ENCODE peak calls at places on chromosomes 3 and 15, in six cellular contexts. Q is GM12878, M is HepG2, V is H1, A is GM12891, E is K562. X is an unnamed sample.

GRCh38 chr3:149559989-149560388 is 85.5 kb downstream of the TM4SF4 start:
- DNase-seq in Q (no peak), M (no peak), V (no peak), A (no peak), E (no peak), X (no peak)

GRCh38 chr3:181133832-181134231 is 144.3 kb upstream of the DNAJC19 start:
- DNase-seq in Q (no peak), M (no peak), V (no peak), A (no peak), E (no peak), X (no peak)

GRCh38 chr3:8504611-8504973 is 3.0 kb downstream of the LMCD1 start:
- DNase-seq in Q (no peak), M (no peak), V (no peak), A (no peak), E (no peak), X (no peak)

GRCh38 chr3:31917303-31917903 is 63.7 kb downstream of the OSBPL10 start:
- DNase-seq in Q (peak; percentile 15), M (no peak), V (no peak), A (peak; percentile 12), E (no peak), X (no peak)

GRCh38 chr3:152269423-152270144 is 855 bp downstream of the MBNL1 start:
- DNase-seq in Q (no peak), M (peak; percentile 46), V (no peak), A (no peak), E (peak; percentile 19), X (no peak)

GRCh38 chr3:90055721-90056120 is 948.3 kb downstream of the EPHA3 start:
- DNase-seq in Q (no peak), M (no peak), V (no peak), A (no peak), E (no peak), X (no peak)

GRCh38 chr3:142086581-142087090 is 62.7 kb downstream of the TFDP2 start:
- DNase-seq in Q (no peak), M (peak; percentile 43), V (no peak), A (no peak), E (no peak), X (no peak)

GRCh38 chr3:15795563-15796308 is 2.0 kb downstream of the ANKRD28 start:
- DNase-seq in Q (no peak), M (no peak), V (no peak), A (no peak), E (no peak), X (no peak)

GRCh38 chr15:78740904-78741274 is 70.4 kb downstream of the ADAMTS7 start:
- DNase-seq in Q (no peak), M (no peak), V (no peak), A (no peak), E (no peak), X (no peak)

GRCh38 chr15:56586206-56586605 is 121.3 kb upstream of the MNS1 start:
- DNase-seq in Q (no peak), M (no peak), V (no peak), A (no peak), E (no peak), X (no peak)

GRCh38 chr15:62440731-62441130 is 275.6 kb upstream of the C2CD4B start:
- DNase-seq in Q (no peak), M (no peak), V (no peak), A (no peak), E (no peak), X (no peak)

GRCh38 chr3:62965311-62965710 is 90.1 kb upstream of the CADPS start:
- DNase-seq in Q (no peak), M (no peak), V (no peak), A (no peak), E (no peak), X (no peak)

GRCh38 chr15:74845208-74845568 is 2.2 kb upstream of the ULK3 start:
- DNase-seq in Q (no peak), M (no peak), V (no peak), A (no peak), E (no peak), X (no peak)

GRCh38 chr15:35376701-35377100 is 169.3 kb downstream of the DPH6 start:
- DNase-seq in Q (no peak), M (no peak), V (no peak), A (no peak), E (no peak), X (no peak)

GRCh38 chr15:39728844-39729243 is 53.8 kb downstream of the FSIP1 start:
- DNase-seq in Q (no peak), M (no peak), V (no peak), A (no peak), E (no peak), X (no peak)

GRCh38 chr3:177300039-177300833 is 103.0 kb upstream of the TBL1XR1 start:
- DNase-seq in Q (peak; percentile 40), M (peak; percentile 49), V (no peak), A (no peak), E (peak; percentile 23), X (no peak)

GRCh38 chr3:66642015-66642414 is 141.2 kb upstream of the LRIG1 start:
- DNase-seq in Q (no peak), M (no peak), V (no peak), A (no peak), E (no peak), X (no peak)

GRCh38 chr3:94137377-94137776 is 74.5 kb downstream of the NSUN3 start:
- DNase-seq in Q (no peak), M (no peak), V (no peak), A (no peak), E (no peak), X (no peak)

GRCh38 chr3:127449489-127450212 is 140.9 kb downstream of the TPRA1 start:
- DNase-seq in Q (no peak), M (no peak), V (no peak), A (no peak), E (no peak), X (no peak)

GRCh38 chr3:84074767-84075166 is 884.0 kb upstream of the CADM2 start:
- DNase-seq in Q (peak; percentile 8), M (no peak), V (no peak), A (no peak), E (no peak), X (no peak)

GRCh38 chr3:192830279-192831110 is 87.2 kb downstream of the MB21D2 start:
- DNase-seq in Q (no peak), M (no peak), V (no peak), A (no peak), E (no peak), X (no peak)

GRCh38 chr3:191543018-191543417 is 82.1 kb downstream of the PYDC2 start:
- DNase-seq in Q (no peak), M (no peak), V (no peak), A (no peak), E (no peak), X (no peak)

GRCh38 chr15:67413770-67414429 is 107.0 kb upstream of the C15orf61 start:
- DNase-seq in Q (no peak), M (peak; percentile 35), V (no peak), A (no peak), E (no peak), X (no peak)

GRCh38 chr3:196886175-196886574 is 18.5 kb downstream of the SENP5 start:
- DNase-seq in Q (no peak), M (no peak), V (no peak), A (no peak), E (no peak), X (no peak)

GRCh38 chr3:114456742-114457141 is 162.9 kb downstream of the TIGIT start:
- DNase-seq in Q (peak; percentile 87), M (no peak), V (no peak), A (peak; percentile 6), E (no peak), X (no peak)

GRCh38 chr15:90083419-90083818 is 18.8 kb downstream of the IDH2 start:
- DNase-seq in Q (no peak), M (no peak), V (no peak), A (no peak), E (no peak), X (no peak)
- TF ChIP-seq TAF1 in Q (no peak), M (no peak), V (no peak), A (no peak), E (no peak), X (no peak)

GRCh38 chr3:99817437-99818240 is at the start of gene CMSS1:
- DNase-seq in Q (peak; percentile 81), M (peak; percentile 77), V (peak; percentile 97), A (peak; percentile 74), E (peak; percentile 84), X (peak; percentile 73)
- TF ChIP-seq POLR2A in Q (peak; percentile 95), M (peak; percentile 80), V (peak; percentile 78), A (peak; percentile 63), E (peak; percentile 87), X (peak; percentile 88)

DNA sequence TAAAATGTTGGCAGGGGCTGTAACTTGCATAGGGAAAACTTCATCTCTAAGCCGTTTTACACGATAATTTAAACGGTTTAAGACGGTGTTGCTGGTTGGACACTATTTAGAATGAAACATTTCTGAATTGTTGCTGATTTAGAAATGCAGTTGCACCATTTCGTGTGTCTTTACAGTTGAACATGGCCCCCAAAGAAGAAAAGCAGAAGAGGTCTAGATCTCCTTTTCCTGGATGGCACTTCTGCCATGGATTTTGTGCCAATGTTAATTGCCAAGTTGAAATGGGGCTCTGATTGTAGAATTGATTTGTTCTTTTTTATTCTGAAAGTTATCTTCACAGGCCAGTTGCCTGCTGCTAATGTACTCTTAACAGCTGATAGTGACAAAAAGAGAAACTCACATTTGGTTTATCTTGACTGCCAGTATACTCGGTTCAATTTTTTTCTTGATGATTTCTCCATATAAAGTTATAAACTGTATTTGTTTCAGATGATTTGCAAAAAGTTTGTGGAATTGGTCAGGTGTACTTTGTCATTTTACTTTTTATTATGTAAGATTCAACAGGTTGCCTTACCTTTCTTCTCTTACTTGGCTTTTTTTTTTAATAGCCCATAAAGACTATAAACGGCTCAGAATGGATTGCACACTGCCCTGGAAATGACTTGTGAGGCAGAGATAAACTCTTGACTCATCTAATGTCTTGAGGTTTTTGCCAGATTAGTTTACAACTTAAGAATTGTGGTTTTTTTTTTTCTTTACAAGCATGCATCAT is 1.4 kb downstream of the APPL1 start:
- DNase-seq in Q (no peak), M (no peak), V (no peak), A (no peak), E (no peak), X (no peak)
- TF ChIP-seq POLR2AphosphoS5 in Q (no peak), M (no peak), V (no peak), A (no peak), E (no peak), X (no peak)

GRCh38 chr3:112770907-112771306 is 75.8 kb downstream of the CD200R1L start:
- DNase-seq in Q (no peak), M (no peak), V (no peak), A (no peak), E (no peak), X (no peak)

GRCh38 chr3:112775011-112775742 is 71.5 kb downstream of the CD200R1L start:
- DNase-seq in Q (no peak), M (no peak), V (no peak), A (no peak), E (no peak), X (no peak)

GRCh38 chr3:112776000-112776399 is 70.7 kb downstream of the CD200R1L start:
- DNase-seq in Q (no peak), M (no peak), V (no peak), A (no peak), E (no peak), X (no peak)

GRCh38 chr3:112774293-112774926 is 72.3 kb downstream of the CD200R1L start:
- DNase-seq in Q (no peak), M (no peak), V (no peak), A (no peak), E (no peak), X (no peak)

DNA sequence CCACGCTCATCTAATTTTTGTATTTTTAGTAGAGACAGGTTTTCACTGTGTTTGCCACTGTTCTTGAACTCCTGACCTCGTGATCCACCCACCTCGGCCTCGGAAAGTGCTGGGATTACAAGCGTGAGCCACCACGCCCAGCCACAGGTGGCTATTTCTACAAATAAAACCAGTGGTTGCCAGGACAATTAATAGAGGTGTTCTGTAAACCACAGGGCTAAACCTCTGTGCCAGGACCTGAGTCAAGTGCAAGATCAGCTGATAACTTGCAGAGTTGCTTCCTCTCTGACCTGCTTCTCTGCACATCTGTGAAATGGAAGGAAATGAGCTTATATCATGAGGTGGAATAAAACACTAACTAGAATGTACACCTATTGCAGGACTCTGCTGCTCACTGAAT is 72.8 kb downstream of the CD200R1L start:
- DNase-seq in Q (peak; percentile 40), M (no peak), V (no peak), A (no peak), E (no peak), X (no peak)
- TF ChIP-seq TAF1 in Q (no peak), M (no peak), V (no peak), A (no peak), E (no peak), X (no peak)